ENCODE peak calls at places on chromosomes 5 and 9, in eight cellular contexts. U is EH; L is activated CD4-positive, alpha-beta T cell treated with anti-CD3 and anti-CD28 coated beads, Interleukin-2, amount 10 ng/mL, durations not matched to agents 7 days and 5 days; M is WTC11; A is OCI-LY7; O is heart right ventricle; S is NCI-H1417; K is SW 1271. T is an unnamed sample.

GRCh38 chr9:6552033-6552737 is 93.3 kb downstream of the GLDC start:
- DNase-seq in L (no peak), A (no peak), O (no peak), M (no peak), S (no peak), K (no peak), U (peak; percentile 68), T (no peak)

GRCh38 chr9:78319197-78320029 is 22.5 kb downstream of the PSAT1 start:
- DNase-seq in O (no peak), L (no peak), U (no peak), M (no peak), K (no peak), S (no peak), A (no peak), T (no peak)

GRCh38 chr5:103849934-103850333 is 287.3 kb upstream of the NUDT12 start:
- DNase-seq in A (no peak), L (no peak), S (no peak), U (peak; percentile 95), O (no peak), K (peak; percentile 65), M (no peak), T (peak; percentile 38)

GRCh38 chr5:91706785-91707520 is 323.8 kb upstream of the ARRDC3 start:
- DNase-seq in S (no peak), A (no peak), M (no peak), U (no peak), L (no peak), K (peak; percentile 52), O (no peak), T (no peak)

GRCh38 chr9:128702445-128702948 is at the start of gene PKN3:
- DNase-seq in U (peak; percentile 82), O (peak; percentile 90), L (peak; percentile 87), S (peak; percentile 26), A (peak; percentile 84), M (peak; percentile 97), K (peak; percentile 79), T (no peak)

GRCh38 chr9:26723486-26723885 is 169.1 kb downstream of the CAAP1 start:
- DNase-seq in O (no peak), M (peak; percentile 90), A (no peak), S (no peak), U (peak; percentile 10), K (peak; percentile 6), L (peak; percentile 8), T (no peak)

GRCh38 chr9:130713286-130713975 is 19.9 kb downstream of the EXOSC2 start:
- DNase-seq in K (peak; percentile 49), A (peak; percentile 18), M (peak; percentile 42), S (no peak), L (no peak), O (peak; percentile 54), U (peak; percentile 68), T (no peak)

GRCh38 chr5:170464280-170465127 is 39.3 kb upstream of the KCNIP1 start:
- DNase-seq in S (no peak), A (no peak), O (no peak), L (no peak), M (no peak), K (no peak), U (no peak), T (no peak)

GRCh38 chr9:112354081-112354743 is 20.8 kb upstream of the PTBP3 start:
- DNase-seq in M (no peak), U (no peak), A (no peak), L (no peak), S (no peak), O (no peak), K (no peak), T (no peak)

GRCh38 chr5:151585970-151586369 is 5.2 kb downstream of the FAT2 start:
- DNase-seq in L (no peak), O (no peak), A (no peak), U (peak; percentile 59), K (no peak), S (no peak), M (no peak), T (no peak)

GRCh38 chr5:94442971-94443370 is 175.4 kb downstream of the KIAA0825 start:
- DNase-seq in U (no peak), A (no peak), S (no peak), K (no peak), L (no peak), O (no peak), M (no peak), T (no peak)

GRCh38 chr9:134216449-134216951 is 52.1 kb upstream of the RNU6ATAC start:
- DNase-seq in U (no peak), S (no peak), M (no peak), K (no peak), A (no peak), O (no peak), L (no peak), T (no peak)

GRCh38 chr9:134466869-134467616 is 140.8 kb downstream of the RXRA start:
- DNase-seq in O (no peak), S (no peak), L (no peak), A (no peak), M (peak; percentile 33), U (no peak), K (no peak), T (no peak)

T was measured in AG09309.